ENCODE peak calls at places on chromosome 13, in six cellular contexts. E is aorta, U is AML-193, Q is neural crest cell, H is EL, G is MCF 10A. M is an unnamed sample.

GRCh38 chr13:84641491-84641890 is 759.2 kb upstream of the SLITRK1 start:
- DNase-seq in E (no peak), U (no peak), Q (no peak), H (peak; percentile 63), G (no peak), M (no peak)

GRCh38 chr13:99053636-99054233 is 75.9 kb upstream of the DOCK9 start:
- DNase-seq in E (no peak), U (no peak), Q (no peak), H (no peak), G (no peak), M (no peak)

GRCh38 chr13:100668408-100668807 is 6.2 kb downstream of the TMTC4 start:
- DNase-seq in E (no peak), U (no peak), Q (no peak), H (no peak), G (no peak), M (no peak)

GRCh38 chr13:114106526-114106925 is 25.9 kb downstream of the RASA3 start:
- DNase-seq in E (no peak), U (no peak), Q (no peak), H (no peak), G (no peak), M (no peak)

GRCh38 chr13:96810104-96810503 is 184.2 kb downstream of the OXGR1 start:
- DNase-seq in E (no peak), U (no peak), Q (no peak), H (no peak), G (no peak), M (no peak)

GRCh38 chr13:27961227-27962085 is 7.7 kb downstream of the CDX2 start:
- DNase-seq in E (no peak), U (peak; percentile 9), Q (no peak), H (no peak), G (no peak), M (no peak)

GRCh38 chr13:113034451-113035208 is 65.6 kb downstream of the MCF2L start:
- DNase-seq in E (peak; percentile 63), U (no peak), Q (peak; percentile 53), H (peak; percentile 59), G (peak; percentile 71), M (no peak)

GRCh38 chr13:100214886-100215285 is 126.0 kb downstream of the PCCA start:
- DNase-seq in E (no peak), U (no peak), Q (no peak), H (peak; percentile 90), G (peak; percentile 69), M (no peak)

GRCh38 chr13:84574851-84575250 is 692.6 kb upstream of the SLITRK1 start:
- DNase-seq in E (no peak), U (peak; percentile 11), Q (no peak), H (peak; percentile 39), G (peak; percentile 29), M (no peak)

GRCh38 chr13:113650275-113650674 is 7.7 kb downstream of the ATP4B start:
- DNase-seq in E (peak; percentile 36), U (no peak), Q (no peak), H (no peak), G (no peak), M (no peak)

GRCh38 chr13:60397693-60398437 is 845 bp downstream of the TDRD3 start:
- DNase-seq in E (peak; percentile 78), U (peak; percentile 68), Q (peak; percentile 56), H (peak; percentile 69), G (peak; percentile 49), M (peak; percentile 49)

GRCh38 chr13:72760189-72760588 is 21.5 kb downstream of the DIS3 start:
- DNase-seq in E (no peak), U (no peak), Q (no peak), H (no peak), G (no peak), M (no peak)

GRCh38 chr13:110106726-110107125 is 200.2 kb downstream of the COL4A1 start:
- DNase-seq in E (peak; percentile 83), U (no peak), Q (no peak), H (no peak), G (no peak), M (peak; percentile 56)